ENCODE peak calls at places on chromosome 21, in nine cellular contexts. R is Daoy; J is activated naive CD4-positive, alpha-beta T cell; O is GDM1; A is tibial nerve; P is T-cell; S is spleen; X is sigmoid colon; F is left colon. U is an unnamed sample.

GRCh38 chr21:45845790-45846130 is 135.8 kb upstream of the COL6A1 start:
- DNase-seq in R (no peak), J (no peak), O (no peak), A (no peak), P (no peak), S (no peak), X (peak; percentile 28), F (no peak), U (no peak)

GRCh38 chr21:16811011-16811410 is 701.8 kb upstream of the CXADR start:
- DNase-seq in R (no peak), J (no peak), O (no peak), A (no peak), P (no peak), S (no peak), X (no peak), F (no peak), U (no peak)

GRCh38 chr21:21196087-21196486 is 197.9 kb downstream of the NCAM2 start:
- DNase-seq in R (peak; percentile 13), J (no peak), O (no peak), A (no peak), P (no peak), S (no peak), X (no peak), F (no peak), U (no peak)

GRCh38 chr21:17334478-17334877 is 178.4 kb upstream of the CXADR start:
- DNase-seq in R (no peak), J (no peak), O (no peak), A (no peak), P (no peak), S (no peak), X (no peak), F (no peak), U (no peak)

GRCh38 chr21:34284613-34285160 is 79.1 kb upstream of the KCNE2 start:
- DNase-seq in R (no peak), J (no peak), O (no peak), A (no peak), P (no peak), S (no peak), X (no peak), F (no peak), U (no peak)

GRCh38 chr21:37899141-37899540 is 17.1 kb downstream of the KCNJ6 start:
- DNase-seq in R (no peak), J (no peak), O (no peak), A (no peak), P (no peak), S (no peak), X (no peak), F (no peak), U (no peak)

GRCh38 chr21:38351961-38352521 is 95.2 kb downstream of the KCNJ15 start:
- DNase-seq in R (peak; percentile 95), J (no peak), O (no peak), A (no peak), P (no peak), S (no peak), X (no peak), F (no peak), U (no peak)

GRCh38 chr21:23438081-23438480 is 2169.2 kb downstream of the MRPL39 start:
- DNase-seq in R (no peak), J (no peak), O (no peak), A (no peak), P (no peak), S (no peak), X (no peak), F (no peak), U (no peak)

GRCh38 chr21:38982804-38983203 is 177.1 kb downstream of the ETS2 start:
- DNase-seq in R (no peak), J (no peak), O (no peak), A (no peak), P (no peak), S (no peak), X (no peak), F (no peak), U (no peak)

GRCh38 chr21:18673789-18674188 is 270.2 kb upstream of the TMPRSS15 start:
- DNase-seq in R (no peak), J (no peak), O (no peak), A (no peak), P (no peak), S (no peak), X (no peak), F (no peak), U (no peak)

GRCh38 chr21:43957128-43957571 is 55.0 kb upstream of the TRAPPC10 start:
- DNase-seq in R (no peak), J (no peak), O (no peak), A (no peak), P (no peak), S (no peak), X (no peak), F (no peak), U (no peak)

GRCh38 chr21:43925609-43926008 is 60.6 kb downstream of the AGPAT3 start:
- DNase-seq in R (no peak), J (no peak), O (no peak), A (no peak), P (no peak), S (no peak), X (no peak), F (no peak), U (no peak)

GRCh38 chr21:38669186-38669585 is 136.5 kb upstream of the ETS2 start:
- DNase-seq in R (peak; percentile 23), J (no peak), O (no peak), A (no peak), P (no peak), S (no peak), X (no peak), F (no peak), U (no peak)

GRCh38 chr21:29849735-29850176 is 90.0 kb downstream of the GRIK1 start:
- DNase-seq in R (peak; percentile 61), J (peak; percentile 1), O (peak; percentile 44), A (peak; percentile 46), P (peak; percentile 13), S (no peak), X (no peak), F (no peak), U (no peak)

GRCh38 chr21:45162809-45163208 is 88.4 kb downstream of the ADARB1 start:
- DNase-seq in R (no peak), J (no peak), O (no peak), A (no peak), P (no peak), S (no peak), X (no peak), F (no peak), U (peak; percentile 15)

GRCh38 chr21:17539323-17539722 is 26.5 kb downstream of the CXADR start:
- DNase-seq in R (no peak), J (no peak), O (no peak), A (no peak), P (no peak), S (no peak), X (no peak), F (no peak), U (no peak)

GRCh38 chr21:41396452-41397107 is 29.5 kb upstream of the MX1 start:
- DNase-seq in R (no peak), J (no peak), O (peak; percentile 70), A (no peak), P (no peak), S (peak; percentile 84), X (no peak), F (peak; percentile 71), U (peak; percentile 61)

GRCh38 chr21:38477241-38477640 is 21.0 kb downstream of the ERG start:
- DNase-seq in R (no peak), J (no peak), O (peak; percentile 70), A (no peak), P (no peak), S (no peak), X (no peak), F (no peak), U (no peak)

GRCh38 chr21:42350899-42351543 is at the start of gene TFF2:
- DNase-seq in R (peak; percentile 59), J (no peak), O (no peak), A (no peak), P (no peak), S (peak; percentile 75), X (peak; percentile 56), F (peak; percentile 23), U (no peak)

GRCh38 chr21:15692711-15693110 is 37.1 kb upstream of the USP25 start:
- DNase-seq in R (no peak), J (no peak), O (no peak), A (no peak), P (no peak), S (no peak), X (no peak), F (no peak), U (no peak)

GRCh38 chr21:33414068-33414467 is 10.9 kb downstream of the IFNGR2 start:
- DNase-seq in R (no peak), J (no peak), O (no peak), A (no peak), P (no peak), S (no peak), X (no peak), F (no peak), U (no peak)

GRCh38 chr21:35540950-35541632 is 492.0 kb upstream of the RUNX1 start:
- DNase-seq in R (peak; percentile 30), J (no peak), O (no peak), A (no peak), P (no peak), S (no peak), X (no peak), F (no peak), U (no peak)

GRCh38 chr21:33127154-33127893 is 57.4 kb downstream of the OLIG1 start:
- DNase-seq in R (peak; percentile 85), J (peak; percentile 32), O (peak; percentile 60), A (peak; percentile 84), P (peak; percentile 49), S (peak; percentile 84), X (no peak), F (peak; percentile 31), U (peak; percentile 73)

GRCh38 chr21:45962531-45963224 is 18.9 kb upstream of the COL6A1 start:
- DNase-seq in R (no peak), J (no peak), O (no peak), A (no peak), P (no peak), S (no peak), X (peak; percentile 74), F (no peak), U (no peak)

GRCh38 chr21:33042812-33043211 is 17.1 kb downstream of the OLIG2 start:
- DNase-seq in R (peak; percentile 93), J (no peak), O (no peak), A (no peak), P (no peak), S (no peak), X (no peak), F (no peak), U (no peak)

GRCh38 chr21:17612023-17612564 is 607 bp downstream of the BTG3 start:
- DNase-seq in R (peak; percentile 69), J (no peak), O (no peak), A (peak; percentile 23), P (peak; percentile 4), S (peak; percentile 87), X (peak; percentile 70), F (peak; percentile 46), U (peak; percentile 70)

U was measured in lung.